ENCODE peak calls at places on chromosomes 11 and 22, in four cellular contexts. One of them, this sample, is unnamed.

GRCh38 chr11:64357904-64358535 is 942 bp upstream of the RPS6KA4 start:
- DNase-seq in naive thymus-derived CD8-positive, alpha-beta T cell: no peak
- DNase-seq in LHCN-M2: no peak
- DNase-seq in anterior cingulate cortex: no peak
- DNase-seq in this sample: no peak

GRCh38 chr11:78560066-78560597 is 14.5 kb downstream of the NARS2 start:
- DNase-seq in naive thymus-derived CD8-positive, alpha-beta T cell: no peak
- DNase-seq in LHCN-M2: no peak
- DNase-seq in anterior cingulate cortex: no peak
- DNase-seq in this sample: no peak

GRCh38 chr11:2860636-2861035 is 24.9 kb downstream of the CDKN1C start:
- DNase-seq in naive thymus-derived CD8-positive, alpha-beta T cell: no peak
- DNase-seq in LHCN-M2: peak
- DNase-seq in anterior cingulate cortex: no peak
- DNase-seq in this sample: no peak

GRCh38 chr11:2213384-2213842 is 41.8 kb upstream of the TH start:
- DNase-seq in naive thymus-derived CD8-positive, alpha-beta T cell: no peak
- DNase-seq in LHCN-M2: no peak
- DNase-seq in anterior cingulate cortex: no peak
- DNase-seq in this sample: no peak

GRCh38 chr22:29727248-29727551 is 7.4 kb downstream of the CABP7 start:
- DNase-seq in naive thymus-derived CD8-positive, alpha-beta T cell: no peak
- DNase-seq in LHCN-M2: peak
- DNase-seq in anterior cingulate cortex: no peak
- DNase-seq in this sample: no peak

GRCh38 chr11:58905141-58905715 is 34.1 kb upstream of the GLYATL1 start:
- DNase-seq in naive thymus-derived CD8-positive, alpha-beta T cell: no peak
- DNase-seq in LHCN-M2: peak
- DNase-seq in anterior cingulate cortex: peak
- DNase-seq in this sample: peak

GRCh38 chr22:45577746-45578523 is 75.3 kb downstream of the FBLN1 start:
- DNase-seq in naive thymus-derived CD8-positive, alpha-beta T cell: peak
- DNase-seq in LHCN-M2: peak
- DNase-seq in anterior cingulate cortex: peak
- DNase-seq in this sample: peak

GRCh38 chr22:50561401-50562074 is 1.2 kb downstream of the SYCE3 start:
- DNase-seq in naive thymus-derived CD8-positive, alpha-beta T cell: no peak
- DNase-seq in LHCN-M2: no peak
- DNase-seq in anterior cingulate cortex: no peak
- DNase-seq in this sample: no peak

GRCh38 chr11:19980957-19981669 is 179.2 kb downstream of the DBX1 start:
- DNase-seq in naive thymus-derived CD8-positive, alpha-beta T cell: no peak
- DNase-seq in LHCN-M2: peak
- DNase-seq in anterior cingulate cortex: no peak
- DNase-seq in this sample: peak

GRCh38 chr11:12219732-12220131 is 109.3 kb downstream of the MICAL2 start:
- DNase-seq in naive thymus-derived CD8-positive, alpha-beta T cell: no peak
- DNase-seq in LHCN-M2: no peak
- DNase-seq in anterior cingulate cortex: no peak
- DNase-seq in this sample: no peak

GRCh38 chr11:134524201-134524600 is 112.2 kb upstream of the B3GAT1 start:
- DNase-seq in naive thymus-derived CD8-positive, alpha-beta T cell: no peak
- DNase-seq in LHCN-M2: no peak
- DNase-seq in anterior cingulate cortex: no peak
- DNase-seq in this sample: no peak

GRCh38 chr11:91871048-91871447 is 353.6 kb upstream of the FAT3 start:
- DNase-seq in naive thymus-derived CD8-positive, alpha-beta T cell: no peak
- DNase-seq in LHCN-M2: no peak
- DNase-seq in anterior cingulate cortex: no peak
- DNase-seq in this sample: no peak

GRCh38 chr11:85595285-85595884 is 31.8 kb downstream of the DLG2 start:
- DNase-seq in naive thymus-derived CD8-positive, alpha-beta T cell: no peak
- DNase-seq in LHCN-M2: peak
- DNase-seq in anterior cingulate cortex: no peak
- DNase-seq in this sample: peak

GRCh38 chr11:94525933-94526332 is 13.7 kb downstream of the C11orf97 start:
- DNase-seq in naive thymus-derived CD8-positive, alpha-beta T cell: no peak
- DNase-seq in LHCN-M2: peak
- DNase-seq in anterior cingulate cortex: no peak
- DNase-seq in this sample: peak

GRCh38 chr11:64582885-64583284 is 8.1 kb upstream of the SLC22A12 start:
- DNase-seq in naive thymus-derived CD8-positive, alpha-beta T cell: no peak
- DNase-seq in LHCN-M2: no peak
- DNase-seq in anterior cingulate cortex: no peak
- DNase-seq in this sample: no peak

GRCh38 chr22:29977107-29977506 is 94.1 kb downstream of the MTMR3 start:
- DNase-seq in naive thymus-derived CD8-positive, alpha-beta T cell: no peak
- DNase-seq in LHCN-M2: no peak
- DNase-seq in anterior cingulate cortex: no peak
- DNase-seq in this sample: no peak

GRCh38 chr11:122020902-122021301 is 95.1 kb downstream of the BLID start:
- DNase-seq in naive thymus-derived CD8-positive, alpha-beta T cell: no peak
- DNase-seq in LHCN-M2: no peak
- DNase-seq in anterior cingulate cortex: no peak
- DNase-seq in this sample: no peak

GRCh38 chr11:88300888-88301477 is 36.6 kb downstream of the CTSC start:
- DNase-seq in naive thymus-derived CD8-positive, alpha-beta T cell: no peak
- DNase-seq in LHCN-M2: no peak
- DNase-seq in anterior cingulate cortex: no peak
- DNase-seq in this sample: no peak

GRCh38 chr22:26897384-26897783 is 240.0 kb downstream of the MIAT start:
- DNase-seq in naive thymus-derived CD8-positive, alpha-beta T cell: no peak
- DNase-seq in LHCN-M2: no peak
- DNase-seq in anterior cingulate cortex: no peak
- DNase-seq in this sample: no peak

GRCh38 chr11:119094816-119095065 is 6.9 kb downstream of the DPAGT1 start:
- DNase-seq in naive thymus-derived CD8-positive, alpha-beta T cell: peak
- DNase-seq in LHCN-M2: peak
- DNase-seq in anterior cingulate cortex: peak
- DNase-seq in this sample: peak

GRCh38 chr11:128103278-128103873 is 484.0 kb downstream of the ETS1 start:
- DNase-seq in naive thymus-derived CD8-positive, alpha-beta T cell: no peak
- DNase-seq in LHCN-M2: no peak
- DNase-seq in anterior cingulate cortex: no peak
- DNase-seq in this sample: no peak

GRCh38 chr11:130555251-130555841 is 106.9 kb downstream of the ADAMTS15 start:
- DNase-seq in naive thymus-derived CD8-positive, alpha-beta T cell: no peak
- DNase-seq in LHCN-M2: no peak
- DNase-seq in anterior cingulate cortex: no peak
- DNase-seq in this sample: no peak

GRCh38 chr11:36628765-36629199 is 30.7 kb upstream of the RAG2 start:
- DNase-seq in naive thymus-derived CD8-positive, alpha-beta T cell: no peak
- DNase-seq in LHCN-M2: no peak
- DNase-seq in anterior cingulate cortex: no peak
- DNase-seq in this sample: no peak

GRCh38 chr11:16902182-16902581 is 112.0 kb downstream of the PLEKHA7 start:
- DNase-seq in naive thymus-derived CD8-positive, alpha-beta T cell: no peak
- DNase-seq in LHCN-M2: no peak
- DNase-seq in anterior cingulate cortex: no peak
- DNase-seq in this sample: no peak

GRCh38 chr11:65646921-65647701 is 9.2 kb downstream of the SIPA1 start:
- DNase-seq in naive thymus-derived CD8-positive, alpha-beta T cell: no peak
- DNase-seq in LHCN-M2: no peak
- DNase-seq in anterior cingulate cortex: no peak
- DNase-seq in this sample: no peak

GRCh38 chr11:63882555-63883242 is 34.3 kb downstream of the RCOR2 start:
- DNase-seq in naive thymus-derived CD8-positive, alpha-beta T cell: peak
- DNase-seq in LHCN-M2: no peak
- DNase-seq in anterior cingulate cortex: peak
- DNase-seq in this sample: no peak

GRCh38 chr22:25548866-25549464 is 15.5 kb upstream of the GRK3 start:
- DNase-seq in naive thymus-derived CD8-positive, alpha-beta T cell: no peak
- DNase-seq in LHCN-M2: no peak
- DNase-seq in anterior cingulate cortex: no peak
- DNase-seq in this sample: no peak

GRCh38 chr11:33043221-33043833 is 4.0 kb downstream of the TCP11L1 start:
- DNase-seq in naive thymus-derived CD8-positive, alpha-beta T cell: no peak
- DNase-seq in LHCN-M2: no peak
- DNase-seq in anterior cingulate cortex: no peak
- DNase-seq in this sample: peak

GRCh38 chr22:37282385-37282677 is at the start of gene CYTH4:
- DNase-seq in naive thymus-derived CD8-positive, alpha-beta T cell: peak
- DNase-seq in LHCN-M2: no peak
- DNase-seq in anterior cingulate cortex: no peak
- DNase-seq in this sample: no peak

This sample was measured in HFFc6.